ENCODE peak calls at places on chromosomes 12 and 14, in six cellular contexts. E is iris pigment epithelial cell; V is cardiac muscle cell; J is SW480; G is activated CD4-positive, alpha-beta T cell treated with anti-CD3 and anti-CD28 coated beads, Interleukin-2, amount 10 ng/mL, durations not matched to agents 7 days and 5 days; Y is HCEC 1CT. K is an unnamed sample.

GRCh38 chr12:113479578-113480335 is 8.1 kb upstream of the LHX5 start:
- DNase-seq in G (peak), E (no peak), Y (no peak), V (peak), J (no peak), K (peak)

GRCh38 chr12:124998705-124999104 is 5.3 kb downstream of the BRI3BP start:
- DNase-seq in E (no peak), J (no peak), G (no peak), V (no peak), Y (no peak), K (no peak)

GRCh38 chr12:22275847-22276246 is 58.7 kb downstream of the ST8SIA1 start:
- DNase-seq in Y (peak), G (no peak), V (peak), J (peak), E (peak), K (no peak)

GRCh38 chr14:61566537-61567225 is 128.6 kb upstream of the HIF1A start:
- DNase-seq in E (peak), G (no peak), V (no peak), Y (peak), J (peak), K (no peak)

GRCh38 chr12:132544173-132544468 is 54.2 kb downstream of the FBRSL1 start:
- DNase-seq in E (no peak), G (no peak), J (no peak), Y (no peak), V (peak), K (no peak)

GRCh38 chr14:75022655-75023054 is 19.9 kb downstream of the EIF2B2 start:
- DNase-seq in E (peak), J (peak), V (peak), Y (peak), G (no peak), K (no peak)

GRCh38 chr14:61482348-61483206 is 161.2 kb downstream of the PRKCH start:
- DNase-seq in G (no peak), V (no peak), Y (no peak), E (no peak), J (no peak), K (no peak)

GRCh38 chr14:96268426-96269358 is 12.7 kb downstream of the BDKRB1 start:
- DNase-seq in G (no peak), J (peak), V (no peak), Y (peak), E (peak), K (no peak)

GRCh38 chr12:116525418-116526001 is 33.7 kb upstream of the MAP1LC3B2 start:
- DNase-seq in Y (peak), V (no peak), J (peak), E (peak), G (no peak), K (no peak)

GRCh38 chr12:56074396-56074795 is 5.6 kb upstream of the ERBB3 start:
- DNase-seq in Y (no peak), J (no peak), E (no peak), G (no peak), V (no peak), K (no peak)

GRCh38 chr14:88013750-88014349 is 8.9 kb downstream of the GPR65 start:
- DNase-seq in G (peak), Y (peak), J (peak), V (peak), E (peak), K (no peak)

K was measured in CD4-positive, CD25-positive, alpha-beta regulatory T cell.